ENCODE peak calls at places on chromosomes 6 and 20, in six cellular contexts. C, P, J, E, Q and V are unnamed samples.

GRCh38 chr20:43744966-43745733 is 18.3 kb upstream of the GTSF1L start:
- DNase-seq in C (no peak), P (no peak), J (no peak), E (no peak), Q (no peak), V (no peak)

GRCh38 chr6:166930354-166930891 is 25.9 kb downstream of the RNASET2 start:
- DNase-seq in C (no peak), P (no peak), J (no peak), E (no peak), Q (no peak), V (no peak)

GRCh38 chr20:62289898-62290297 is 12.9 kb upstream of the ADRM1 start:
- DNase-seq in C (no peak), P (no peak), J (no peak), E (no peak), Q (no peak), V (peak; percentile 45)

GRCh38 chr6:10081075-10081474 is 333.8 kb downstream of the TFAP2A start:
- DNase-seq in C (no peak), P (no peak), J (no peak), E (no peak), Q (no peak), V (no peak)

GRCh38 chr6:126351960-126352359 is 12.0 kb downstream of the CENPW start:
- DNase-seq in C (no peak), P (no peak), J (no peak), E (no peak), Q (no peak), V (no peak)

GRCh38 chr6:28141500-28142329 is at the start of gene ZKSCAN8:
- DNase-seq in C (peak; percentile 92), P (peak; percentile 91), J (peak; percentile 90), E (peak; percentile 80), Q (peak; percentile 90), V (peak; percentile 91)

GRCh38 chr6:46638650-46639049 is 14.0 kb downstream of the CYP39A1 start:
- DNase-seq in C (no peak), P (no peak), J (no peak), E (no peak), Q (no peak), V (no peak)

GRCh38 chr20:22931653-22932052 is 103.5 kb upstream of the SSTR4 start:
- DNase-seq in C (no peak), P (no peak), J (no peak), E (no peak), Q (no peak), V (no peak)

GRCh38 chr6:2124260-2124709 is 121.1 kb downstream of the GMDS start:
- DNase-seq in C (no peak), P (no peak), J (no peak), E (no peak), Q (no peak), V (no peak)